ENCODE peak calls at places on chromosomes 16 and 17, in nine cellular contexts. R is heart right ventricle; H is adipocyte; D is A172; E is endothelial cell; Y is foreskin keratinocyte; K is activated CD8-positive, alpha-beta T cell treated with anti-CD3 and anti-CD28 coated beads for 36 hours; L is effector CD8-positive, alpha-beta T cell; U is AG09319. V is an unnamed sample.

GRCh38 chr16:69132424-69133252 is at the start of the genes CHTF8 and UTP4:
- DNase-seq in R (peak), H (peak), K (peak), E (peak), U (peak), Y (no peak), D (peak), L (peak), V (peak)

GRCh38 chr17:6019959-6020358 is 50.2 kb upstream of the WSCD1 start:
- DNase-seq in H (no peak), E (no peak), U (no peak), R (no peak), L (no peak), K (peak), Y (no peak), D (no peak), V (no peak)

GRCh38 chr17:29844339-29845048 is 85.5 kb downstream of the SSH2 start:
- DNase-seq in L (no peak), H (peak), R (no peak), D (no peak), K (no peak), E (no peak), Y (no peak), U (no peak), V (peak)

GRCh38 chr17:50621562-50621961 is 13.1 kb upstream of the ABCC3 start:
- DNase-seq in U (no peak), D (no peak), L (no peak), R (no peak), H (no peak), E (no peak), Y (no peak), K (no peak), V (no peak)

GRCh38 chr16:83666449-83666848 is 141.3 kb upstream of the HSBP1 start:
- DNase-seq in H (no peak), K (no peak), D (no peak), L (no peak), Y (no peak), U (no peak), R (no peak), E (no peak), V (no peak)

GRCh38 chr16:88343276-88343791 is 39.4 kb upstream of the ZNF469 start:
- DNase-seq in D (no peak), R (no peak), E (no peak), Y (no peak), U (no peak), L (no peak), K (no peak), H (no peak), V (no peak)

GRCh38 chr17:13024526-13025263 is 6.9 kb upstream of the ELAC2 start:
- DNase-seq in E (peak), D (peak), U (no peak), Y (no peak), K (peak), L (peak), H (peak), R (peak), V (peak)

GRCh38 chr16:78441298-78441697 is 341.8 kb downstream of the WWOX start:
- DNase-seq in D (no peak), H (no peak), U (no peak), K (no peak), R (no peak), E (no peak), Y (no peak), L (no peak), V (no peak)

GRCh38 chr17:29195465-29196081 is 15.4 kb upstream of the MYO18A start:
- DNase-seq in U (no peak), R (no peak), E (no peak), K (peak), H (peak), Y (no peak), L (no peak), D (no peak), V (no peak)

GRCh38 chr17:29884995-29885394 is 45.0 kb downstream of the SSH2 start:
- DNase-seq in H (no peak), R (no peak), L (no peak), U (no peak), D (no peak), E (no peak), Y (no peak), K (no peak), V (no peak)

GRCh38 chr17:75261336-75262111 is at the start of the genes GGA3 and MRPS7:
- DNase-seq in H (peak), R (peak), D (peak), K (peak), Y (peak), E (peak), L (peak), U (peak), V (peak)

GRCh38 chr16:58271589-58271988 is 23.2 kb downstream of the PRSS54 start:
- DNase-seq in R (no peak), H (no peak), Y (no peak), K (no peak), E (no peak), D (no peak), L (no peak), U (no peak), V (no peak)

GRCh38 chr16:80060470-80060869 is 459.9 kb upstream of the MAF start:
- DNase-seq in H (no peak), U (no peak), E (no peak), L (no peak), Y (no peak), K (no peak), R (no peak), D (no peak), V (no peak)

GRCh38 chr17:76734080-76734840 is 2.9 kb downstream of the SRSF2 start:
- DNase-seq in R (no peak), E (no peak), U (no peak), D (peak), L (no peak), K (no peak), Y (no peak), H (peak), V (peak)

GRCh38 chr16:24986512-24987303 is 28.5 kb downstream of the ARHGAP17 start:
- DNase-seq in R (peak), D (peak), L (no peak), Y (no peak), H (peak), K (no peak), E (no peak), U (no peak), V (peak)

GRCh38 chr16:27959914-27960313 is 103.6 kb downstream of the GSG1L start:
- DNase-seq in E (no peak), Y (no peak), R (no peak), U (no peak), L (no peak), D (no peak), H (no peak), K (no peak), V (no peak)

GRCh38 chr17:15742051-15742795 is 10.1 kb downstream of the TBC1D26 start:
- DNase-seq in R (no peak), L (no peak), K (no peak), E (no peak), Y (no peak), D (no peak), H (no peak), U (no peak), V (no peak)